ENCODE peak calls at places on chromosomes 6 and 20, in seven cellular contexts. L is T-helper 1 cell; F is activated naive CD4-positive, alpha-beta T cell treated with anti-CD3 and anti-CD28 coated beads for 36 hours; I is GM06990; H is IMR-90; S is stimulated activated CD4-positive, alpha-beta T cell treated with anti-CD3 and anti-CD28 coated beads, Interleukin-4, amount 100 ng/mL, for 24 hours; O is NCI-H2081. Q is an unnamed sample.

GRCh38 chr6:20711518-20711917 is 177.3 kb downstream of the CDKAL1 start:
- DNase-seq in L (no peak), F (no peak), I (no peak), H (peak; percentile 40), S (no peak), O (no peak), Q (peak; percentile 68)

GRCh38 chr6:135922170-135922569 is 70.7 kb downstream of the PDE7B start:
- DNase-seq in L (no peak), F (no peak), I (no peak), H (peak; percentile 98), S (no peak), O (no peak), Q (peak; percentile 99)

GRCh38 chr20:1265226-1265915 is 723 bp upstream of the SNPH start:
- DNase-seq in L (no peak), F (no peak), I (no peak), H (no peak), S (no peak), O (no peak), Q (peak; percentile 13)

GRCh38 chr6:36312854-36313627 is 23.6 kb downstream of the BNIP5 start:
- DNase-seq in L (no peak), F (no peak), I (peak; percentile 40), H (no peak), S (no peak), O (no peak), Q (no peak)

GRCh38 chr6:2225422-2226392 is 19.7 kb downstream of the GMDS start:
- DNase-seq in L (no peak), F (no peak), I (no peak), H (no peak), S (no peak), O (no peak), Q (peak; percentile 73)

GRCh38 chr20:43669332-43669731 is 2.4 kb downstream of the MYBL2 start:
- DNase-seq in L (no peak), F (no peak), I (no peak), H (peak; percentile 62), S (no peak), O (no peak), Q (peak; percentile 28)

GRCh38 chr6:128278876-128279275 is 241.5 kb downstream of the PTPRK start:
- DNase-seq in L (no peak), F (no peak), I (no peak), H (peak; percentile 15), S (no peak), O (no peak), Q (no peak)

GRCh38 chr20:32281711-32282110 is 4.3 kb downstream of the KIF3B start:
- DNase-seq in L (no peak), F (peak; percentile 62), I (no peak), H (no peak), S (peak; percentile 17), O (no peak), Q (no peak)

GRCh38 chr20:61630816-61631215 is 378.8 kb downstream of the CDH4 start:
- DNase-seq in L (no peak), F (no peak), I (no peak), H (no peak), S (no peak), O (no peak), Q (no peak)

GRCh38 chr6:108873251-108873650 is 25.0 kb downstream of the ARMC2 start:
- DNase-seq in L (no peak), F (no peak), I (no peak), H (no peak), S (no peak), O (no peak), Q (no peak)

GRCh38 chr20:22447448-22447778 is 137.0 kb downstream of the FOXA2 start:
- DNase-seq in L (no peak), F (no peak), I (no peak), H (no peak), S (no peak), O (no peak), Q (peak; percentile 63)

GRCh38 chr6:45922728-45923351 is 92.8 kb downstream of the CLIC5 start:
- DNase-seq in L (peak; percentile 18), F (peak; percentile 83), I (no peak), H (peak; percentile 61), S (peak; percentile 67), O (peak; percentile 3), Q (peak; percentile 51)

GRCh38 chr6:137112067-137112355 is 61.4 kb downstream of the IL22RA2 start:
- DNase-seq in L (no peak), F (no peak), I (no peak), H (peak; percentile 36), S (no peak), O (no peak), Q (peak; percentile 75)

GRCh38 chr20:49866051-49866450 is 49.3 kb downstream of the SPATA2 start:
- DNase-seq in L (no peak), F (no peak), I (no peak), H (peak; percentile 75), S (no peak), O (no peak), Q (peak; percentile 32)

GRCh38 chr20:16475225-16475624 is 98.0 kb downstream of the KIF16B start:
- DNase-seq in L (no peak), F (no peak), I (no peak), H (peak; percentile 72), S (no peak), O (no peak), Q (no peak)

GRCh38 chr6:51891784-51892183 is 195.6 kb downstream of the PKHD1 start:
- DNase-seq in L (no peak), F (no peak), I (no peak), H (no peak), S (no peak), O (no peak), Q (no peak)

GRCh38 chr6:127030841-127031240 is 87.6 kb upstream of the RSPO3 start:
- DNase-seq in L (no peak), F (no peak), I (no peak), H (no peak), S (no peak), O (no peak), Q (no peak)

GRCh38 chr6:138258991-138259390 is 40.7 kb upstream of the PBOV1 start:
- DNase-seq in L (no peak), F (no peak), I (no peak), H (no peak), S (no peak), O (no peak), Q (no peak)

GRCh38 chr6:25366785-25367657 is 87.8 kb downstream of the CARMIL1 start:
- DNase-seq in L (peak; percentile 24), F (peak; percentile 65), I (peak; percentile 18), H (no peak), S (peak; percentile 42), O (no peak), Q (peak; percentile 73)

GRCh38 chr6:12354499-12354898 is 64.3 kb downstream of the EDN1 start:
- DNase-seq in L (no peak), F (no peak), I (peak; percentile 40), H (peak; percentile 47), S (no peak), O (no peak), Q (peak; percentile 93)

GRCh38 chr20:19692685-19693119 is 65.4 kb upstream of the RIN2 start:
- DNase-seq in L (no peak), F (peak; percentile 64), I (peak; percentile 47), H (peak; percentile 22), S (peak; percentile 44), O (peak; percentile 57), Q (peak; percentile 57)

Q was measured in bronchial epithelial cell.